ENCODE peak calls at places on chromosomes 16 and 17, in eight cellular contexts. S is AG10803, Z is heart right ventricle, Q is pancreas, A is tibial artery, G is dorsolateral prefrontal cortex, D is GM12865, L is foreskin fibroblast. J is an unnamed sample.

GRCh38 chr16:22161999-22162657 is at the start of gene SDR42E2:
- DNase-seq in S (no peak), Z (no peak), Q (peak; percentile 16), A (no peak), G (no peak), D (no peak), L (no peak), J (no peak)

GRCh38 chr17:44374306-44375195 is 10.9 kb upstream of the FAM171A2 start:
- DNase-seq in S (no peak), Z (no peak), Q (no peak), A (peak; percentile 60), G (no peak), D (no peak), L (no peak), J (no peak)

GRCh38 chr17:79202476-79202875 is 127.9 kb downstream of the ENGASE start:
- DNase-seq in S (no peak), Z (no peak), Q (no peak), A (no peak), G (no peak), D (no peak), L (no peak), J (no peak)

GRCh38 chr16:66553223-66553622 is 847 bp downstream of the CKLF start:
- DNase-seq in S (no peak), Z (no peak), Q (no peak), A (no peak), G (no peak), D (no peak), L (no peak), J (no peak)

GRCh38 chr16:72923757-72924156 is 124.2 kb downstream of the ZFHX3 start:
- DNase-seq in S (no peak), Z (no peak), Q (no peak), A (no peak), G (no peak), D (no peak), L (no peak), J (no peak)

GRCh38 chr16:49952386-49952785 is 72.6 kb upstream of the CNEP1R1 start:
- DNase-seq in S (no peak), Z (no peak), Q (no peak), A (no peak), G (no peak), D (no peak), L (no peak), J (no peak)

GRCh38 chr17:3982541-3983017 is 18.3 kb upstream of the ATP2A3 start:
- DNase-seq in S (no peak), Z (no peak), Q (no peak), A (no peak), G (no peak), D (no peak), L (no peak), J (no peak)

GRCh38 chr17:1365445-1366039 is 34.5 kb downstream of the YWHAE start:
- DNase-seq in S (peak; percentile 78), Z (peak; percentile 68), Q (peak; percentile 51), A (peak; percentile 76), G (peak; percentile 71), D (peak; percentile 85), L (peak; percentile 68), J (peak; percentile 72)

GRCh38 chr17:68089881-68090280 is 54.3 kb downstream of the KPNA2 start:
- DNase-seq in S (no peak), Z (peak; percentile 72), Q (no peak), A (no peak), G (no peak), D (peak; percentile 74), L (no peak), J (no peak)

GRCh38 chr16:21233521-21234150 is at the start of gene ANKS4B:
- DNase-seq in S (no peak), Z (no peak), Q (peak; percentile 30), A (no peak), G (no peak), D (no peak), L (no peak), J (no peak)

GRCh38 chr17:50635720-50636144 is 1.1 kb downstream of the ABCC3 start:
- DNase-seq in S (no peak), Z (no peak), Q (no peak), A (no peak), G (no peak), D (no peak), L (no peak), J (no peak)

GRCh38 chr16:6684076-6684673 is 648.5 kb upstream of the RBFOX1 start:
- DNase-seq in S (no peak), Z (no peak), Q (no peak), A (no peak), G (peak; percentile 69), D (peak; percentile 4), L (no peak), J (no peak)

GRCh38 chr17:39063681-39064069 is 87.8 kb downstream of the PLXDC1 start:
- DNase-seq in S (no peak), Z (no peak), Q (no peak), A (no peak), G (no peak), D (no peak), L (no peak), J (no peak)

GRCh38 chr17:4607773-4608187 is 23.5 kb downstream of the SMTNL2 start:
- DNase-seq in S (peak; percentile 40), Z (peak; percentile 82), Q (peak; percentile 28), A (peak; percentile 78), G (no peak), D (no peak), L (peak; percentile 59), J (peak; percentile 31)

DNA sequence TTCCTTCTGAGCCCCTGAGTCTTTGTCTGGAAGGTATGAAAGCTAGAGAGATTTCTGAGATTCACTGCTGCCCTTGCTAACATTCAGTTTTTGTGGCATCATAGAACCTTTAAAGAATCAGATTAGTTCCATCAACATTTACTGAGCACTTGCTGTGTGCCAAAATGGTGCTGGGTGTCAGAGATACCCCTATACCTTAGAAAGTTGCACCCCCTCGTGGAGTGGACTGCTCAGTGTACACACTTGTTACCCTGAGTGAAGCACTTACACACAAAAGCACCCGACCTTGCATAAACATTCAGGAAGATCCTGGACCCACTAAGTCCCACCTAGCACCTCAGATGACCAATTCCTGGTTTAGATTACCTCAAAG is 229.9 kb upstream of the CCL2 start:
- DNase-seq in S (no peak), Z (no peak), Q (no peak), A (no peak), G (no peak), D (peak; percentile 15), L (no peak), J (no peak)
- TF ChIP-seq CTCF in S (no peak), Z (no peak), Q (no peak), A (no peak), G (no peak), D (peak; percentile 1), L (no peak), J (no peak)

DNA sequence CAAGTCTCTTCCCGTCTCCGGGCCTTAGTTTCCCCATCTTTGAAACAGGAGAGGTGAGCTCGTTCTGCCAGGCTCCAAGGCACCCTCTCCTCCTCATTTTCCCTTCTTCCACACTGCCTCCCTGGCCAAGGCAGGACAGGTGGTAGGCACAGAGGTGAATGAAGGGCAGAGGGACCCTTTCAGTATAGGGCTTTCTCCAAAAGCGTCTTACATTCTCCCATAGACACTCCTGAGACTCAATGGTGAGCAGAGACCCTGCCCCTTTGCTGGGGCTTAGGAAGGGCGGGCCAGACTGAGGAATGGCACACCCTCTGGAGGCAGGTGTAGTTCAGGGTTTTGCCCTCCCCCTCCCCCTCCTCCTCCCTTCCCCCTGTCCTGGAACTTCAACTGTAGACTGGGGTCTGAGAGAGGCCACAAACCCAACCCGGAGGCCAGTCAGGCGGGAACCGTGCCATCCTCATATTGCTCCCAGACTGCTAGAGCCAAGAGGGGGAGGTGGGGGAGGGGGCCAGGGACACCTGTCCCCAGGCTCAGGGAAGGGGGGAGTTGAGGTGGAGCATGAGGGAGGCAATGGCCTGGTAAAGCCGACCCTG is 1.9 kb downstream of the PLEKHH3 start:
- DNase-seq in S (no peak), Z (peak; percentile 38), Q (peak; percentile 81), A (no peak), G (no peak), D (peak; percentile 47), L (no peak), J (no peak)
- H3K4me3 ChIP-seq in S (peak overlapping the region; percentile 91), Z (peak overlapping the region; percentile 93), Q (peak overlapping the region; percentile 90), A (peak overlapping the region; percentile 70), G (peak overlapping the region; percentile 87), D (peak overlapping the region; percentile 96), L (peak overlapping the region; percentile 89), J (peak overlapping the region; percentile 63)

DNA sequence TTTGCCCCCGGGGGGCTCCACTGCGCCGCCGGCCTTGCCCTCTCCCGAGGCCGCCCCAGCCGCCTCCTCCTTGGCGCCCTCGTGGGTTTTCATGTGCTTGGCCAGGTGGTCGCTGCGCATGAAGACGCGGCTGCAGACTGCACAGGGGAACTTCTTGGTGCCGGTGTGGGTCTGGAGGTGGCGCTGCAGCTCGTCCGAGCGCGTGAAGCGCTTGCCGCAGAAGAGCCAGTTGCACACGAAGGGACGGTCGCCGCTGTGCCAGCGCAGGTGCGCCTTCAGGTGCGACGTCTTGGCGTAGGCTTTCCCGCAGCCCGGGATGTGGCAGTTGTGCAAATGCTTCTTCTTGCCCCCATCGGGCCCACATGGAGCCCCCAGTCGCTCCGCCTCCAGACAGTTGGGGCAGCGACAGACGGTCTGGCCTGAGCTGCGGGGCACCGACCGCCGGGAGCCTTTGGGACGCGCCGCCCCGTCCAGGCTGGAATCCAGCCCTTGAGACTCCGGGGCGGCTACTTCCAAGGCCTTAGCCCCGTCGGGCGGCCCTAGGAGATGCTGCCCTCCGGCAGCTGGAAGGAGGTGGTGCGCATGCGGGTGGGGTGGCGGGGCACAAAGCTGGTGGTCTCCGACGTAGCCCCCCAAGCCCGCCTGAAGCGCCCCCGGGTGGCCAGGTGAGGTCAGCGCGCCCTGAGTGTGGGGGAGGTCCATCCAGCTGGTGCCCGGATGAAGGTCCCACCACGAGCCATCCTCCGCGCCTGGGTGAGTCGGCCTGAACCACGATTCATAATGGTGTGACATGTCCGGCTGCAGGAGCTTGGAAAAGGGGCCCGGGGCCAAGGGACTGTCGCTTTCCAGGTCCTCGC is 3.4 kb downstream of the SP6 start:
- DNase-seq in S (no peak), Z (no peak), Q (no peak), A (no peak), G (no peak), D (peak; percentile 33), L (no peak), J (no peak)
- TF ChIP-seq CTCF in S (peak; percentile 34), Z (no peak), Q (no peak), A (no peak), G (no peak), D (peak; percentile 34), L (peak; percentile 24), J (peak; percentile 13)

DNA sequence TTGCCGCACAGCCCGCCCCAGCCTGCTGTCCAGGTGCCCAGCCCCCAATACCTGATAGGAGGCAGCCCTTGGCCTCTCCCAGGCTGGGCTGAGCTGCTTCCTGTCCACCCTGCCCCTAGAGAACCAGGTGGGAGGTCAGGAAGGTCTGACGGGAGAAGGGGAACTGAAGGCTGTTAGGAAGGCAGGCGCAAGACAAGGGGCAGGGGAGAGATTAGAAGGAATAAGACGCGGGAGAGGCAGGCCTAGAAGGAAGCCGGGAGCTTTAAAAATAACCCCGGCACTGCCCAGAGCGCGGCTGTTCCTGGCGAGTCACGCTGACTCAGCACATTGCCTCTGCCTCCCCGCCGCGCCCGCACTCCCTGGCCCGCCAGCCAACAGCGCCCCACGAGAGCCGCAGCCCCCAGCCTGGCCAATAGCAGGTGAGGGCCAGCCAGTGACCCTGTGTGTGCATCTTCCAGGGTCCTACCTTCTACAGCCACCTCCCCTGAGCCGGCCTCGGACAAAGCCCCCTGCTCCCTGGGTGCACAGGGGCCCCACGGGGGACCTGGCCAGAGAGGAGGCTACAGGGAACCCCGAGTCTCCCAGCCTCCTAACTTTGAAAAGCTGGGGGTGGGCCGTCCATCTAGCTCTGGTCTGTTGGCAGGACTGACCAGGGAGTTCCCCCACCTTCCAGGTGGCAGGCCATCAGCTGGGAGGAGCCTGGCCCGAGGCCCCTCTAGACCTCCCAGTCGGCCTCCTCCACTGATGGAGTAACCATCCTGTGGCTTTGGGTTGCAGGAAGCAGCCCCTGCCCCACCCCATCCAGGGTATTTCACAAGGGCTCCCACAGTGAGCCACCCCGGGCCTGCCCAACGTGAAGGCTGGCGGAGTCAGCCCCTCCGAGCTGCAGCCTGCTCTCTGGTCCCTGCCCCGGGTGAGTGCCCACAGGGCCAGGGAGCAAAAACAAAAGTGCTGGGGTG is 4.0 kb downstream of the MAFG start:
- DNase-seq in S (peak; percentile 73), Z (peak; percentile 66), Q (peak; percentile 49), A (peak; percentile 84), G (no peak), D (no peak), L (peak; percentile 55), J (no peak)
- H3K4me3 ChIP-seq in S (peak overlapping the region; percentile 65), Z (peak overlapping the region; percentile 32), Q (no peak overlapping the region), A (peak overlapping the region; percentile 12), G (peak overlapping the region; percentile 30), D (no peak overlapping the region), L (peak overlapping the region; percentile 47), J (peak overlapping the region; percentile 26)

J was measured in astrocyte of the cerebellum.